ENCODE peak calls at places on chromosomes 4 and X, in nine cellular contexts. O is SK-N-SH; R is skeletal muscle cell; P is T-helper 9 cell; E is HT1080; L is nephron progenitor cell; B is fibroblast of gingiva; N is effector memory CD4-positive, alpha-beta T cell; S is NCI-H1092. Y is an unnamed sample.

GRCh38 chr4:82201805-82202636 is 171.8 kb downstream of the HNRNPD start:
- DNase-seq in O (peak; percentile 17), R (no peak), P (peak; percentile 45), E (peak; percentile 18), L (peak; percentile 65), B (no peak), N (peak; percentile 6), S (peak; percentile 58), Y (no peak)

GRCh38 chrX:154775611-154776349 is 13.1 kb downstream of the DKC1 start:
- DNase-seq in O (no peak), R (no peak), P (no peak), E (no peak), L (no peak), B (peak; percentile 29), N (no peak), S (no peak), Y (no peak)

GRCh38 chrX:41561045-41561444 is 113.9 kb downstream of the NYX start:
- DNase-seq in O (no peak), R (peak; percentile 78), P (no peak), E (peak; percentile 78), L (no peak), B (peak; percentile 54), N (no peak), S (no peak), Y (no peak)

GRCh38 chr4:106818764-106819163 is 217.3 kb downstream of the DKK2 start:
- DNase-seq in O (no peak), R (no peak), P (no peak), E (no peak), L (no peak), B (no peak), N (no peak), S (no peak), Y (no peak)

GRCh38 chrX:38879631-38880220 is 78.5 kb downstream of the MID1IP1 start:
- DNase-seq in O (no peak), R (no peak), P (no peak), E (peak; percentile 39), L (no peak), B (no peak), N (no peak), S (peak; percentile 9), Y (no peak)

GRCh38 chr4:158624889-158625478 is 46.7 kb downstream of the C4orf46 start:
- DNase-seq in O (peak; percentile 32), R (peak; percentile 11), P (no peak), E (peak; percentile 44), L (no peak), B (peak; percentile 66), N (no peak), S (no peak), Y (peak; percentile 57)

GRCh38 chr4:16772366-16772850 is 126.0 kb downstream of the LDB2 start:
- DNase-seq in O (no peak), R (no peak), P (no peak), E (no peak), L (no peak), B (peak; percentile 82), N (no peak), S (no peak), Y (no peak)

GRCh38 chrX:39574178-39574577 is 523.6 kb downstream of the BCOR start:
- DNase-seq in O (no peak), R (no peak), P (no peak), E (no peak), L (no peak), B (no peak), N (no peak), S (no peak), Y (no peak)

GRCh38 chr4:165635261-165635838 is 237.7 kb upstream of the TLL1 start:
- DNase-seq in O (no peak), R (no peak), P (no peak), E (no peak), L (no peak), B (no peak), N (no peak), S (no peak), Y (no peak)

GRCh38 chr4:7393491-7394183 is 41.1 kb downstream of the PSAPL1 start:
- DNase-seq in O (peak; percentile 3), R (no peak), P (no peak), E (no peak), L (no peak), B (no peak), N (no peak), S (no peak), Y (no peak)

GRCh38 chrX:136616987-136617685 is 30.8 kb upstream of the CD40LG start:
- DNase-seq in O (no peak), R (no peak), P (no peak), E (no peak), L (no peak), B (no peak), N (no peak), S (no peak), Y (no peak)

GRCh38 chrX:140439455-140439854 is 65.4 kb downstream of the SOX3 start:
- DNase-seq in O (peak; percentile 5), R (no peak), P (no peak), E (no peak), L (peak; percentile 79), B (no peak), N (no peak), S (no peak), Y (no peak)

GRCh38 chrX:49187526-49187925 is 1.4 kb upstream of the PRICKLE3 start:
- DNase-seq in O (no peak), R (no peak), P (no peak), E (no peak), L (no peak), B (no peak), N (no peak), S (no peak), Y (no peak)

GRCh38 chr4:56958111-56958517 is 19.3 kb downstream of the NOA1 start:
- DNase-seq in O (no peak), R (peak; percentile 98), P (no peak), E (peak; percentile 79), L (peak; percentile 42), B (peak; percentile 99), N (no peak), S (peak; percentile 77), Y (peak; percentile 83)

GRCh38 chr4:41418444-41418843 is 119.5 kb upstream of the LIMCH1 start:
- DNase-seq in O (no peak), R (peak; percentile 3), P (no peak), E (peak; percentile 47), L (no peak), B (no peak), N (no peak), S (no peak), Y (no peak)

GRCh38 chr4:22191565-22192301 is 243.2 kb upstream of the KCNIP4 start:
- DNase-seq in O (no peak), R (no peak), P (no peak), E (no peak), L (no peak), B (no peak), N (no peak), S (no peak), Y (no peak)

GRCh38 chr4:2482693-2483092 is 13.8 kb downstream of the RNF4 start:
- DNase-seq in O (no peak), R (peak; percentile 38), P (no peak), E (no peak), L (no peak), B (peak; percentile 52), N (no peak), S (no peak), Y (peak; percentile 24)

GRCh38 chrX:19544693-19545305 is 29.5 kb upstream of the MAP3K15 start:
- DNase-seq in O (peak; percentile 76), R (peak; percentile 6), P (no peak), E (peak; percentile 38), L (peak; percentile 50), B (peak; percentile 41), N (no peak), S (peak; percentile 63), Y (peak; percentile 69)

GRCh38 chr4:145452447-145453162 is 29.0 kb upstream of the SMAD1 start:
- DNase-seq in O (no peak), R (no peak), P (no peak), E (peak; percentile 57), L (no peak), B (no peak), N (no peak), S (no peak), Y (no peak)

GRCh38 chr4:81211956-81212355 is 3.1 kb downstream of the PRKG2 start:
- DNase-seq in O (no peak), R (no peak), P (no peak), E (no peak), L (no peak), B (peak; percentile 45), N (no peak), S (no peak), Y (no peak)

GRCh38 chr4:152304220-152304619 is 231.7 kb downstream of the FBXW7 start:
- DNase-seq in O (no peak), R (peak; percentile 55), P (no peak), E (peak; percentile 18), L (no peak), B (peak; percentile 3), N (no peak), S (no peak), Y (no peak)

GRCh38 chr4:183360161-183360919 is 38.1 kb upstream of the CLDN24 start:
- DNase-seq in O (no peak), R (no peak), P (no peak), E (peak; percentile 46), L (no peak), B (no peak), N (no peak), S (no peak), Y (no peak)

GRCh38 chr4:114200026-114200425 is 220.6 kb upstream of the ARSJ start:
- DNase-seq in O (no peak), R (no peak), P (no peak), E (no peak), L (no peak), B (no peak), N (no peak), S (no peak), Y (no peak)

GRCh38 chr4:111991163-111991562 is 154.1 kb upstream of the FAM241A start:
- DNase-seq in O (no peak), R (no peak), P (no peak), E (no peak), L (no peak), B (no peak), N (no peak), S (no peak), Y (no peak)

GRCh38 chrX:109940411-109940810 is 62.5 kb upstream of the TMEM164 start:
- DNase-seq in O (no peak), R (no peak), P (no peak), E (no peak), L (no peak), B (no peak), N (no peak), S (no peak), Y (no peak)

GRCh38 chr4:1239141-1239948 is 9.6 kb downstream of the CTBP1 start:
- DNase-seq in O (peak; percentile 20), R (no peak), P (no peak), E (no peak), L (no peak), B (no peak), N (no peak), S (no peak), Y (no peak)

GRCh38 chr4:83866821-83867220 is 330.9 kb downstream of the GPAT3 start:
- DNase-seq in O (no peak), R (no peak), P (no peak), E (no peak), L (no peak), B (no peak), N (no peak), S (no peak), Y (no peak)

GRCh38 chr4:102503301-102503746 is 2.2 kb downstream of the NFKB1 start:
- DNase-seq in O (peak; percentile 14), R (no peak), P (no peak), E (no peak), L (no peak), B (no peak), N (no peak), S (peak; percentile 20), Y (no peak)

GRCh38 chrX:44903107-44903506 is 30.1 kb downstream of the KDM6A start:
- DNase-seq in O (no peak), R (no peak), P (no peak), E (peak; percentile 73), L (no peak), B (peak; percentile 19), N (no peak), S (no peak), Y (no peak)

GRCh38 chr4:86600007-86600653 is 6.0 kb downstream of the PTPN13 start:
- DNase-seq in O (no peak), R (no peak), P (no peak), E (no peak), L (no peak), B (no peak), N (no peak), S (no peak), Y (no peak)

GRCh38 chr4:25320374-25321172 is 8.0 kb downstream of the ZCCHC4 start:
- DNase-seq in O (no peak), R (peak; percentile 90), P (no peak), E (peak; percentile 93), L (no peak), B (peak; percentile 77), N (no peak), S (no peak), Y (no peak)